ENCODE peak calls at places on chromosomes 13 and 19, in ten cellular contexts. L is tibial nerve, M is GM12891, G is testis, Y is transverse colon, U is K562, Z is H54, K is uterus, E is right lobe of liver, V is IMR-90. H is an unnamed sample.

GRCh38 chr13:27968316-27969072 is 621 bp downstream of the CDX2 start:
- DNase-seq in K (no peak), M (no peak), L (no peak), Z (no peak), G (no peak), V (no peak), Y (no peak), U (no peak), E (no peak), H (no peak)

GRCh38 chr19:35031072-35031881 is 1.0 kb downstream of the SCN1B start:
- DNase-seq in G (no peak), M (no peak), K (no peak), L (no peak), U (peak), V (peak), Y (no peak), E (no peak), Z (peak), H (no peak)

GRCh38 chr19:38061294-38061693 is 154.3 kb downstream of the SIPA1L3 start:
- DNase-seq in V (peak), K (no peak), L (no peak), G (no peak), Y (no peak), E (no peak), M (no peak), U (no peak), Z (peak), H (no peak)

GRCh38 chr13:98972627-98973026 is 5.2 kb downstream of the DOCK9 start:
- DNase-seq in G (no peak), Z (peak), L (no peak), M (no peak), U (no peak), V (peak), Y (no peak), E (no peak), K (no peak), H (no peak)

GRCh38 chr13:103066991-103067390 is 774 bp upstream of the SLC10A2 start:
- DNase-seq in M (no peak), K (no peak), Y (no peak), U (no peak), Z (no peak), V (no peak), L (no peak), G (no peak), E (no peak), H (no peak)

GRCh38 chr13:55073000-55073399 is 2044.4 kb downstream of the OLFM4 start:
- DNase-seq in V (no peak), G (no peak), K (no peak), L (no peak), U (no peak), Y (no peak), Z (no peak), E (no peak), M (no peak), H (no peak)

GRCh38 chr13:32381539-32381938 is 46.4 kb downstream of the N4BP2L1 start:
- DNase-seq in G (peak), Y (no peak), U (peak), M (no peak), E (no peak), K (no peak), Z (no peak), L (peak), V (peak), H (no peak)

GRCh38 chr13:90868321-90868920 is 479.1 kb upstream of the MIR17HG start:
- DNase-seq in U (peak), Y (no peak), L (peak), K (no peak), Z (no peak), V (peak), G (peak), M (no peak), E (no peak), H (no peak)

GRCh38 chr19:887072-887471 is 5.9 kb downstream of the MED16 start:
- DNase-seq in L (no peak), K (no peak), Y (no peak), G (no peak), E (no peak), M (no peak), U (no peak), V (peak), Z (no peak), H (no peak)

GRCh38 chr19:46990998-46991676 is 28.5 kb upstream of the NPAS1 start:
- DNase-seq in L (peak), G (peak), U (peak), E (peak), Y (peak), Z (peak), M (no peak), K (peak), V (peak), H (peak)

GRCh38 chr13:66553391-66553790 is 676.7 kb downstream of the PCDH9 start:
- DNase-seq in G (no peak), U (no peak), K (no peak), E (no peak), V (peak), Z (no peak), M (no peak), Y (no peak), L (no peak), H (no peak)

GRCh38 chr19:2627319-2627829 is 75.1 kb downstream of the GNG7 start:
- DNase-seq in V (peak), M (no peak), Z (peak), K (peak), U (no peak), L (peak), E (peak), Y (peak), G (peak), H (peak)

GRCh38 chr13:30257433-30258099 is 49.8 kb downstream of the KATNAL1 start:
- DNase-seq in M (no peak), U (no peak), E (no peak), G (no peak), L (no peak), Y (no peak), K (no peak), Z (no peak), V (peak), H (no peak)

GRCh38 chr13:72101768-72102400 is 234.9 kb upstream of the DACH1 start:
- DNase-seq in K (no peak), E (no peak), Z (no peak), G (no peak), L (no peak), U (no peak), M (no peak), Y (no peak), V (no peak), H (no peak)

GRCh38 chr19:34096020-34096915 is 76.0 kb upstream of the LSM14A start:
- DNase-seq in U (peak), Y (no peak), V (peak), L (no peak), K (no peak), M (no peak), G (no peak), Z (peak), E (no peak), H (no peak)

GRCh38 chr13:32983058-32983457 is 33.2 kb upstream of the KL start:
- DNase-seq in G (no peak), E (no peak), M (no peak), V (no peak), Z (no peak), K (no peak), U (no peak), L (no peak), Y (no peak), H (no peak)

GRCh38 chr19:49924004-49924880 is 4.8 kb upstream of the ATF5 start:
- DNase-seq in U (no peak), G (no peak), Z (no peak), Y (peak), M (no peak), V (no peak), E (peak), K (no peak), L (no peak), H (no peak)

GRCh38 chr19:7497292-7497691 is 8.5 kb upstream of the PEX11G start:
- DNase-seq in U (peak), Z (no peak), K (no peak), G (no peak), E (no peak), L (no peak), M (no peak), Y (no peak), V (no peak), H (no peak)

GRCh38 chr19:49793561-49793840 is 19.6 kb downstream of the FUZ start:
- DNase-seq in G (no peak), V (peak), U (no peak), M (no peak), Z (peak), E (no peak), Y (no peak), K (no peak), L (no peak), H (no peak)

GRCh38 chr19:17419491-17420266 is at the start of gene MVB12A:
- DNase-seq in L (peak), V (peak), Y (peak), K (peak), U (peak), E (peak), G (peak), M (peak), Z (peak), H (peak)

GRCh38 chr13:32267836-32268439 is 47.2 kb downstream of the ZAR1L start:
- DNase-seq in G (no peak), E (no peak), V (no peak), K (no peak), Y (peak), U (no peak), L (no peak), Z (no peak), M (peak), H (peak)

GRCh38 chr13:33487575-33488243 is 202.2 kb upstream of the STARD13 start:
- DNase-seq in E (no peak), K (peak), U (no peak), V (peak), L (peak), Z (no peak), G (peak), Y (no peak), M (peak), H (no peak)

GRCh38 chr19:1018932-1019615 is 1.8 kb downstream of the TMEM259 start:
- DNase-seq in E (no peak), M (no peak), K (no peak), Y (no peak), G (no peak), V (no peak), Z (no peak), L (no peak), U (no peak), H (no peak)

GRCh38 chr19:49790866-49791265 is 22.2 kb downstream of the FUZ start:
- DNase-seq in M (no peak), V (peak), G (peak), E (no peak), L (no peak), Z (no peak), K (peak), U (peak), Y (no peak), H (no peak)

GRCh38 chr13:83730674-83731073 is 151.6 kb downstream of the SLITRK1 start:
- DNase-seq in Y (no peak), V (no peak), K (no peak), G (no peak), L (no peak), E (no peak), M (no peak), U (no peak), Z (no peak), H (no peak)

GRCh38 chr19:58229255-58229639 is 533 bp downstream of the ZNF544 start:
- DNase-seq in U (peak), M (no peak), Y (no peak), E (no peak), G (peak), L (no peak), Z (no peak), K (no peak), V (peak), H (no peak)

GRCh38 chr19:14410054-14410774 is 8.9 kb downstream of the DDX39A start:
- DNase-seq in K (no peak), U (no peak), Z (no peak), V (no peak), G (no peak), L (no peak), M (no peak), Y (no peak), E (no peak), H (peak)

GRCh38 chr13:77388944-77389616 is 62.2 kb upstream of the MYCBP2 start:
- DNase-seq in L (no peak), U (no peak), K (no peak), E (no peak), M (no peak), V (no peak), Y (no peak), Z (no peak), G (no peak), H (no peak)

GRCh38 chr13:100128373-100128772 is 39.5 kb downstream of the PCCA start:
- DNase-seq in E (no peak), U (peak), Z (peak), M (no peak), G (no peak), K (no peak), V (peak), Y (no peak), L (no peak), H (no peak)

GRCh38 chr13:101624981-101625380 is 172.5 kb downstream of the ITGBL1 start:
- DNase-seq in Z (no peak), V (no peak), M (no peak), Y (no peak), E (no peak), L (no peak), K (no peak), U (no peak), G (no peak), H (no peak)

GRCh38 chr19:56146904-56147303 is 5.8 kb downstream of the ZNF444 start:
- DNase-seq in U (no peak), V (no peak), K (no peak), E (no peak), M (no peak), Z (no peak), L (no peak), G (peak), Y (no peak), H (no peak)

GRCh38 chr19:56148096-56148495 is 7.0 kb downstream of the ZNF444 start:
- DNase-seq in U (no peak), M (no peak), Z (no peak), G (no peak), E (no peak), V (no peak), L (no peak), Y (no peak), K (no peak), H (no peak)

GRCh38 chr19:56149656-56150038 is 8.6 kb downstream of the ZNF444 start:
- DNase-seq in V (no peak), K (no peak), G (no peak), Z (no peak), Y (no peak), L (no peak), M (no peak), E (no peak), U (no peak), H (no peak)

GRCh38 chr19:56145698-56146097 is 4.6 kb downstream of the ZNF444 start:
- DNase-seq in U (no peak), Y (no peak), E (peak), Z (no peak), K (no peak), G (no peak), V (no peak), L (no peak), M (no peak), H (no peak)

GRCh38 chr19:56147307-56147706 is 6.2 kb downstream of the ZNF444 start:
- DNase-seq in Y (no peak), E (no peak), V (no peak), M (no peak), L (no peak), U (no peak), G (peak), K (no peak), Z (no peak), H (no peak)
- TF ChIP-seq POLR2A in Y (no peak), E (no peak), V (no peak), M (no peak), L (no peak), U (no peak), G (no peak), K (no peak), Z (no peak), H (no peak)

GRCh38 chr13:36174923-36175322 is 39.4 kb downstream of the SOHLH2 start:
- DNase-seq in L (no peak), M (no peak), E (no peak), G (no peak), Z (no peak), Y (no peak), V (no peak), U (no peak), K (no peak), H (no peak)
- TF ChIP-seq POLR2A in L (no peak), M (no peak), E (no peak), G (no peak), Z (no peak), Y (no peak), V (no peak), U (no peak), K (no peak), H (no peak)

GRCh38 chr13:109146912-109147624 is 517.7 kb downstream of the MYO16 start:
- DNase-seq in K (no peak), E (no peak), G (no peak), Y (no peak), V (peak), Z (peak), U (no peak), M (no peak), L (no peak), H (no peak)

GRCh38 chr13:109145631-109146030 is 516.2 kb downstream of the MYO16 start:
- DNase-seq in M (peak), K (peak), G (peak), U (peak), Y (peak), E (no peak), V (peak), L (peak), Z (peak), H (no peak)

GRCh38 chr13:109144693-109145437 is 515.5 kb downstream of the MYO16 start:
- DNase-seq in L (no peak), V (no peak), Z (no peak), E (no peak), K (no peak), U (no peak), G (no peak), M (no peak), Y (no peak), H (no peak)

GRCh38 chr13:109148243-109148642 is 518.8 kb downstream of the MYO16 start:
- DNase-seq in K (no peak), Z (no peak), Y (no peak), M (no peak), L (no peak), E (no peak), G (no peak), U (no peak), V (peak), H (no peak)

GRCh38 chr13:109146393-109146792 is 517.0 kb downstream of the MYO16 start:
- DNase-seq in Z (no peak), M (no peak), Y (no peak), G (no peak), E (no peak), U (no peak), L (no peak), K (no peak), V (no peak), H (no peak)
- TF ChIP-seq POLR2A in Z (no peak), M (no peak), Y (no peak), G (no peak), E (no peak), U (no peak), L (no peak), K (no peak), V (no peak), H (no peak)

GRCh38 chr13:45339867-45340266 is 1.1 kb downstream of the TPT1 start:
- DNase-seq in Y (no peak), E (no peak), U (no peak), L (no peak), V (no peak), G (no peak), K (no peak), Z (no peak), M (no peak), H (no peak)

GRCh38 chr13:45339399-45339798 is 1.6 kb downstream of the TPT1 start:
- DNase-seq in Z (no peak), L (no peak), G (no peak), K (no peak), M (no peak), Y (no peak), E (no peak), V (no peak), U (no peak), H (no peak)

GRCh38 chr13:45341799-45342584 is 1.0 kb upstream of the TPT1 start:
- DNase-seq in U (no peak), E (peak), V (no peak), M (no peak), G (peak), L (peak), K (peak), Y (peak), Z (peak), H (no peak)

GRCh38 chr13:45340422-45341033 is 455 bp downstream of the TPT1 start:
- DNase-seq in G (peak), K (peak), E (peak), L (peak), V (peak), Y (peak), Z (peak), M (peak), U (peak), H (peak)

DNA sequence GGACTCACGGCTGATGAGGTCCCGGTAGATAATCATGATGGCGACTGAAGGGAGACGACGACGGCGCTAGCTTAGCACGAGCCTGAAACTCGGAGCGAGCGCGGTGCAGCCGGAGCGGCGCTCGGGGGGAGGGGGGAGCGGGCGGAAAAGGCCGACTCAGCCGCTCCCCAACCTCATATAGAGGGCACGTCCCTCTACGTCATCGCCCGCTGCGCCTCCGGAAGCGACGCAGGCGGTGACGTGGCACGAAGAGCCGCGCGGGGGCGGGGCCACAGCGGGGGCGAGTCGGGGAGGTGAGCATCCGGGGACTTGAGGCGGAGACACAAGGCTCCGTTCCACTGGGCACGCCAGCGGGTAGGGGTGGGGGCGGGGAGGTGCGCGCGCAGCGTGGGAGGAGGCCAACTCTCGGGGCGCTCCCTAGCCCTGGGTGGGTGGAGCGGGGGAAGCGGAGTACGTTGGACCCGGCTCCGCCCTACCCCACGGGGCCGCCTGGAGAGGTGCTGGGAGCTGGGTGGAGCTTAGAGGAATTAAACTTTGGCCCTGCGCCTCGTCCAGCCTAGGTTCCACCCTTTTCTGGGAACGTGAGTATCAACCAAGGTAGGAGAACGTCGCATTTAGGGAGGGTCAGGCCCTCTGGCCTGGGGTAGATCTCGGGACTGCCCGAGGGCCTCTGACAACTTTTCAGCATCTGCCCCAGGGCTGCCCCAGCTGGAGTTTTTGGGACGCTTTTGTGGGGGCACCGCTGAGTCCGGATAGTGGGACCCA is at the start of gene TPT1:
- DNase-seq in V (peak), M (peak), U (peak), L (peak), Z (peak), E (peak), K (peak), Y (peak), G (peak), H (peak)
- TF ChIP-seq POLR2A in V (peak), M (peak), U (peak), L (peak), Z (peak), E (peak), K (peak), Y (peak), G (peak), H (peak)

GRCh38 chr19:40763963-40764362 is 11.4 kb upstream of the MIA start:
- DNase-seq in G (no peak), K (no peak), Z (no peak), L (no peak), U (no peak), Y (no peak), E (no peak), V (no peak), M (no peak), H (no peak)

GRCh38 chr19:40759352-40759751 is 8.3 kb downstream of the SNRPA start:
- DNase-seq in K (no peak), Z (no peak), L (no peak), V (no peak), U (no peak), E (no peak), Y (no peak), M (no peak), G (no peak), H (no peak)

GRCh38 chr19:40758491-40758890 is 7.5 kb downstream of the SNRPA start:
- DNase-seq in G (no peak), E (no peak), Z (no peak), Y (no peak), V (no peak), L (no peak), U (no peak), M (no peak), K (no peak), H (no peak)

GRCh38 chr19:40762754-40763153 is 11.8 kb downstream of the SNRPA start:
- DNase-seq in Y (no peak), U (no peak), Z (no peak), K (no peak), E (no peak), V (no peak), L (no peak), M (no peak), G (no peak), H (no peak)
- TF ChIP-seq POLR2A in Y (no peak), U (no peak), Z (no peak), K (no peak), E (no peak), V (no peak), L (no peak), M (no peak), G (no peak), H (no peak)